ENCODE peak calls at places on chromosome 20, in four cellular contexts. Z is NCI-H2081, L is iPS-NIHi11, R is cardiac fibroblast. D is an unnamed sample.

GRCh38 chr20:4592316-4593148 is 129.2 kb upstream of the PRND start:
- DNase-seq in Z (peak; percentile 8), L (peak; percentile 92), R (peak; percentile 44), D (no peak)

GRCh38 chr20:45965169-45966002 is 6.6 kb downstream of the ZNF335 start:
- DNase-seq in Z (no peak), R (no peak), L (no peak), D (no peak)

GRCh38 chr20:32018269-32019155 is 8.3 kb downstream of the CCM2L start:
- DNase-seq in Z (peak; percentile 82), L (peak; percentile 92), R (no peak), D (no peak)

GRCh38 chr20:47981242-47981641 is 196.0 kb upstream of the SULF2 start:
- DNase-seq in Z (no peak), L (no peak), R (peak; percentile 34), D (no peak)

GRCh38 chr20:10739575-10739974 is 65.8 kb upstream of the JAG1 start:
- DNase-seq in Z (no peak), R (peak; percentile 32), L (no peak), D (no peak)

GRCh38 chr20:60242836-60243520 is 284.8 kb downstream of the CDH26 start:
- DNase-seq in L (no peak), Z (no peak), R (no peak), D (no peak)

GRCh38 chr20:4870906-4871305 is 130.4 kb downstream of the SLC23A2 start:
- DNase-seq in L (no peak), Z (no peak), R (no peak), D (no peak)

GRCh38 chr20:13426870-13427269 is 205.8 kb downstream of the ISM1 start:
- DNase-seq in R (no peak), Z (no peak), L (no peak), D (no peak)

GRCh38 chr20:21156266-21156665 is 30.4 kb downstream of the KIZ start:
- DNase-seq in L (no peak), Z (no peak), R (peak; percentile 71), D (peak; percentile 55)

GRCh38 chr20:36886859-36887778 is 11.2 kb downstream of the TLDC2 start:
- DNase-seq in L (peak; percentile 95), Z (peak; percentile 78), R (peak; percentile 79), D (no peak)

GRCh38 chr20:57476641-57477461 is 48.1 kb downstream of the CTCFL start:
- DNase-seq in L (no peak), Z (no peak), R (no peak), D (no peak)

GRCh38 chr20:3092611-3093379 is 8.3 kb upstream of the AVP start:
- DNase-seq in R (no peak), Z (no peak), L (peak; percentile 61), D (no peak)

GRCh38 chr20:25508083-25508770 is 77.1 kb downstream of the NINL start:
- DNase-seq in L (no peak), R (peak; percentile 89), Z (no peak), D (peak; percentile 37)

GRCh38 chr20:13231031-13231752 is 10.1 kb downstream of the ISM1 start:
- DNase-seq in Z (no peak), R (no peak), L (no peak), D (no peak)

GRCh38 chr20:44264287-44264686 is 17.2 kb downstream of the GDAP1L1 start:
- DNase-seq in R (no peak), Z (no peak), L (peak; percentile 64), D (no peak)

GRCh38 chr20:20095114-20095872 is 43.0 kb downstream of the CFAP61 start:
- DNase-seq in L (no peak), Z (no peak), R (no peak), D (no peak)

GRCh38 chr20:33685328-33686007 is 717 bp downstream of the E2F1 start:
- DNase-seq in Z (peak; percentile 48), L (peak; percentile 67), R (no peak), D (no peak)